ENCODE peak calls at places on chromosome 16, in four cellular contexts. R, D, E and T are unnamed samples.

GRCh38 chr16:86566966-86567700 is 504 bp downstream of the FOXC2 start:
- DNase-seq in D (no peak), R (peak), E (peak), T (no peak)

GRCh38 chr16:70520612-70521297 is 2.6 kb downstream of the COG4 start:
- DNase-seq in R (peak), D (no peak), E (no peak), T (no peak)

GRCh38 chr16:69607674-69608073 is 41.9 kb downstream of the NFAT5 start:
- DNase-seq in R (no peak), E (no peak), D (no peak), T (no peak)

GRCh38 chr16:66905633-66906539 is 12.8 kb downstream of the CDH16 start:
- DNase-seq in D (peak), E (peak), R (no peak), T (peak)

GRCh38 chr16:61277849-61278248 is 758.4 kb downstream of the CDH8 start:
- DNase-seq in D (no peak), R (no peak), E (no peak), T (no peak)

GRCh38 chr16:81094771-81095251 is 1.4 kb downstream of the GCSH start:
- DNase-seq in E (no peak), D (no peak), R (peak), T (no peak)

GRCh38 chr16:52383640-52384292 is 163.2 kb downstream of the TOX3 start:
- DNase-seq in E (no peak), D (no peak), R (peak), T (no peak)

GRCh38 chr16:79609861-79610260 is 9.3 kb upstream of the MAF start:
- DNase-seq in D (no peak), E (no peak), R (no peak), T (no peak)

GRCh38 chr16:67951485-67951884 is 7.6 kb upstream of the LCAT start:
- DNase-seq in D (no peak), E (peak), R (no peak), T (no peak)

GRCh38 chr16:67454852-67455251 is 23.9 kb downstream of the HSD11B2 start:
- DNase-seq in D (no peak), R (no peak), E (no peak), T (no peak)

GRCh38 chr16:82655315-82655714 is 28.5 kb downstream of the CDH13 start:
- DNase-seq in R (peak), E (no peak), D (peak), T (no peak)

GRCh38 chr16:55502801-55503366 is 6.0 kb upstream of the LPCAT2 start:
- DNase-seq in R (peak), D (peak), E (peak), T (peak)

GRCh38 chr16:53745753-53746258 is 41.9 kb downstream of the FTO start:
- DNase-seq in D (no peak), E (no peak), R (peak), T (no peak)

GRCh38 chr16:62036101-62036806 is at the start of gene CDH8:
- DNase-seq in D (no peak), E (no peak), R (no peak), T (peak)

GRCh38 chr16:26316683-26317464 is 625.1 kb downstream of the HS3ST4 start:
- DNase-seq in R (no peak), E (no peak), D (no peak), T (no peak)

GRCh38 chr16:54447606-54448440 is 161.2 kb upstream of the IRX3 start:
- DNase-seq in R (peak), E (no peak), D (no peak), T (no peak)

GRCh38 chr16:88700636-88701482 is 5.3 kb downstream of the RNF166 start:
- DNase-seq in E (peak), R (peak), D (peak), T (no peak)

GRCh38 chr16:66477028-66477515 is 50.0 kb downstream of the BEAN1 start:
- DNase-seq in E (no peak), R (no peak), D (no peak), T (no peak)

GRCh38 chr16:86121611-86122010 is 222.6 kb downstream of the IRF8 start:
- DNase-seq in R (no peak), E (peak), D (no peak), T (no peak)

GRCh38 chr16:46962629-46963028 is 10.8 kb downstream of the DNAJA2 start:
- DNase-seq in E (no peak), D (no peak), R (no peak), T (no peak)

DNA sequence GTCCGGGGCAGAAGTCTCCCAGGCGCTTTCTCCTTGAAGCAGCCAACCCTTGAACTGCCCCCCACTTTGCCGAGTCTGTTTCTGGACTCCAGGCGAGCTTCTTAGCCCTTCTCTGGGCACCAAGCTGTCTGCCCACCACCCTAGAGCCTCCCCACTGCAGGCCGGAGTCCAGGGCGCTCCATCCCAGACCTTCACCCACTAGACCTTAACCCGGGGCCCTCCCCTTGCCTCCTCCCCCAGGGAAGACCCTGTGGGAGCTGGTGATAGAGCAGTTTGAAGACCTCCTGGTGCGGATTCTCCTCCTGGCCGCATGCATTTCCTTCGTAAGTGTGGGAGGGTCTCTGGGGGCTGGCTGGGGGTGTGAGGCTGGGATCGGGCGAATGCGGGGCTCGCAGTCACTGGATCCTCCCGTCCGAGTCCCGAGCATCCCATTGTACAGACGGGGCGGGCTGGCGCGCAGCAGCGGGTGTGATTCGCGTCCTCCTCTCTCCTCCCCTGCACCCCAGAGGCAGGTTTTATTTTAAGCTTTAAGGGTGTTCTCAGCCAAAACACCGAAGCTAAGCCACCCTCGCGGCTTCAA is 1.1 kb downstream of the ATP2A1 start:
- DNase-seq in D (peak), E (peak), R (no peak), T (no peak)
- H3K9ac ChIP-seq in D (peak), E (peak), R (peak), T (peak)

DNA sequence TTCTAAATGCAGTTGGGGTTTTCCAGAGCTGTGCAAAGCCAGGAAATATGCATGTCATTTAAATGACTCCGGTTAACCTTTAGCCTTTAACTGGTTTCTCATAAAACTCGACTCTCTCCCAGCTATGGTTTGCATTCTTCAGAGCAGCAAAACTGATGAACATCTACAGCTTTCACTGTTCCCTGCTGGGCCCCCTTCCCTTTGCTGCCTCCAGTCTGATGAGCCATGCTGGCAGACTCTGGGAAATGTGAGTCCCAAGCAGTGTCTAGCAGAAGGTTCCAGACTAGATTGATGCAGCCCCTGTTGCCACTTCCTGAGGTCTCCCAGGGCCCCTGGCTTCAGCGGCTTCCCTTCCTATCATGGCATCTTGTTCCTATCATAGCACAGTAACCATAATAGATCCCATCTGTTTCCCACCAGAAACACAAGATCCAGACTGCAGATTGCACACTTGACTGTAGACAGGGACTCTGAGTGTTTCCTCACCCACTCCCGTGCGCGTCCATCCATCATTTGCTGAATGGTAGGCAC is 135.4 kb downstream of the CLEC16A start:
- DNase-seq in R (peak), E (no peak), D (no peak), T (peak)
- H3K9ac ChIP-seq in R (peak), E (no peak), D (no peak), T (peak)

DNA sequence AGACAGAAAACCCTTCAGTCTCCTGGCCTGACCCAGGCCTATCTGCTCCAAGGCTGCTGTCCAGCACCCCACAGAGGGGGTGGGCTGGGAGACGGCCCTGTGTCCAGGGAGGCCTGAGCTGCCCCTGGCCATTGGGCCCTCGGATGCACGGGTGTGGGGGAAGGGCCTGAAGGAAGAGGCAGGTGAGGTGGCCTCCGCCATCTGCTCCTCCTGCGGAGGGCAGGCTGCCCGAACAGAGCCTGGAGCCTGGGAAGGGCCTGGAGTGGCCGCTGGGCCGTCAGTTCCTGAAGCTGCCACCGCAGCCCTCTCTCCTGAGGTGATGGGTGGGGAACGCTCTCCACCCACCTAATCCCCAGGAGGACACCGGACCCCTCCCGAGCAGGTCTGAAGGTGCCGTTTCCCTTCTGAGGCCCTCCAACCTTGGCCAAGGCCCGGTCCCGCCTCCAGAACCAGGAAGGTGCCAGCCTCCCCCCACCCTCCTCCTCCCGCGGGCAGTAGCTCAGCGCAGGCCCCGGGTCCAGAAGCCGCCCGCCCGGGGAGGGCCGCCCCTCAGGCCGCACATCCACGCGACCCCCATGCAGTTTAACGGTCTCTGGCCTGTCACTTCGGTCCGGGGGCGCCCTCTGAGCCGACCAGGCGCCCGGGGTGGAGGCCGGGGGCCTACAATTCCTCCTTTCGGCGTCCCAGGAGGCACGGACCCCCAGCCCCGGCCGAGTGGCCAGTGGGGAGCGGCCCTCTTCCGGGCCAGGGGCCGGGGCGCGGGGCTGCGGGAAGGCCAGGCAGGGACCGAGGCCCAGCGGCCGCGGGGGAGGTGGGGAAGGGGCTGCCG is 835 bp downstream of the FBXL16 start:
- DNase-seq in E (no peak), R (no peak), D (no peak), T (peak)
- H3K9ac ChIP-seq in E (no peak), R (no peak), D (no peak), T (peak)

DNA sequence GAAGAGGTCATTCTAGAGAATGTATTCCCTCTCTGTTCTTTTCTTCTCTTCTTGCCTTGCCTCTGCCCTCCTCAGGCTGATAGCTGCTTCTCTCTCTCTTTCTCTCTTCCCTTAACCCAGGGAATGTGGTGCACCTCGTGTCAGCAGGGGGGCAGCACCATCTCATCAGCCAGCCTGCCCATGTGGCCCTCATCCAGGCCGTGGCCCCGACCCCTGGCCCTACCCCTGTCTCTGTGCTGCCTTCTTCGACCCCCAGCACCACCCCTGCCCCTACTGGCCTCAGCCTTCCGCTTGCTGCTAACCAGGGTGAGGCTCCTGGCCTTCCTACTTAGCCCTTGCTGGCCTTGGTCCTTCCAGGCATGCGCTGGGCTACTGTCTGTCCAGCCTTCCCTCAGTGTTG is 23.5 kb downstream of the SRCAP start:
- DNase-seq in R (no peak), D (no peak), E (peak), T (peak)
- H3K9ac ChIP-seq in R (no peak), D (no peak), E (no peak), T (no peak)

DNA sequence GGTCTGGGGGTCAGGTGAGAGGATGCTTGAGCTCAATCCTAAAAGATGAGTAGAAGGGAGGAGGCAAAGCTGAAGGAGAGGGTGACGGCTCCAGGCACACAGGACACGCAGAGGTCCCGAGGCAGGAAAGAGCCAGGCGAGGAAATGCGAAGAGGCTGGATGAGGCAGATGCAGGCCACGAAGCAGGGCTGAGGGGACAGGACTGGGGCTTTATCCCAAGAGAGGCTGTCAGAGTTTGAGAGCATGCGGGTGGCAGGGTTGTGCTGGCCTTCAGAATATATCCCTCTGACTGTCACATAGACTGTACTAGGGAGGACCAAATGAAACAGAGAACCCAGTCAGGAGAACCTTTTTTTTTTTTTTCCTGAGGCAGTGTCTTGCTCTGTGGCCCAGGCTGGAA is 100.2 kb downstream of the RMI2 start:
- DNase-seq in D (no peak), E (no peak), R (no peak), T (no peak)
- H3K9ac ChIP-seq in D (no peak), E (no peak), R (no peak), T (no peak)

GRCh38 chr16:3640207-3640606 is 14.3 kb upstream of the DNASE1 start:
- DNase-seq in R (no peak), E (no peak), D (no peak), T (peak)

GRCh38 chr16:3640632-3641501 is 13.6 kb upstream of the DNASE1 start:
- DNase-seq in D (no peak), R (no peak), E (no peak), T (no peak)

GRCh38 chr16:3643095-3643730 is 11.3 kb upstream of the DNASE1 start:
- DNase-seq in D (no peak), R (no peak), E (no peak), T (peak)

GRCh38 chr16:3641801-3642396 is 12.6 kb upstream of the DNASE1 start:
- DNase-seq in E (no peak), R (no peak), D (no peak), T (peak)

GRCh38 chr16:3642397-3643094 is 11.9 kb upstream of the DNASE1 start:
- DNase-seq in R (no peak), D (peak), E (no peak), T (peak)
- H3K9ac ChIP-seq in R (no peak), D (no peak), E (no peak), T (no peak)